ENCODE peak calls at places on chromosomes 6 and 20, in four cellular contexts. One of them, this sample, is unnamed.

GRCh38 chr6:7257521-7258230 is 55.3 kb downstream of the SSR1 start:
- DNase-seq in WTC11: no peak
- DNase-seq in SK-N-SH: no peak
- DNase-seq in K562: no peak
- DNase-seq in this sample: no peak

GRCh38 chr6:159062564-159062945 is 17.8 kb upstream of the TAGAP start:
- DNase-seq in WTC11: no peak
- DNase-seq in SK-N-SH: no peak
- DNase-seq in K562: no peak
- DNase-seq in this sample: no peak

GRCh38 chr6:39426057-39426592 is 103.6 kb upstream of the KCNK16 start:
- DNase-seq in WTC11: no peak
- DNase-seq in SK-N-SH: no peak
- DNase-seq in K562: no peak
- DNase-seq in this sample: no peak

GRCh38 chr20:47468290-47469050 is 33.2 kb upstream of the NCOA3 start:
- DNase-seq in WTC11: no peak
- DNase-seq in SK-N-SH: peak; percentile 47
- DNase-seq in K562: peak; percentile 22
- DNase-seq in this sample: peak; percentile 85

GRCh38 chr6:158816329-158816728 is 2.8 kb downstream of the EZR start:
- DNase-seq in WTC11: no peak
- DNase-seq in SK-N-SH: no peak
- DNase-seq in K562: peak; percentile 55
- DNase-seq in this sample: no peak

GRCh38 chr6:81995548-81996289 is 243.2 kb upstream of the TENT5A start:
- DNase-seq in WTC11: no peak
- DNase-seq in SK-N-SH: no peak
- DNase-seq in K562: no peak
- DNase-seq in this sample: no peak

GRCh38 chr6:33958208-33958862 is 154.5 kb upstream of the MLN start:
- DNase-seq in WTC11: peak; percentile 75
- DNase-seq in SK-N-SH: peak; percentile 56
- DNase-seq in K562: no peak
- DNase-seq in this sample: no peak

GRCh38 chr6:39665871-39666270 is 59.3 kb downstream of the KIF6 start:
- DNase-seq in WTC11: no peak
- DNase-seq in SK-N-SH: no peak
- DNase-seq in K562: no peak
- DNase-seq in this sample: no peak

DNA sequence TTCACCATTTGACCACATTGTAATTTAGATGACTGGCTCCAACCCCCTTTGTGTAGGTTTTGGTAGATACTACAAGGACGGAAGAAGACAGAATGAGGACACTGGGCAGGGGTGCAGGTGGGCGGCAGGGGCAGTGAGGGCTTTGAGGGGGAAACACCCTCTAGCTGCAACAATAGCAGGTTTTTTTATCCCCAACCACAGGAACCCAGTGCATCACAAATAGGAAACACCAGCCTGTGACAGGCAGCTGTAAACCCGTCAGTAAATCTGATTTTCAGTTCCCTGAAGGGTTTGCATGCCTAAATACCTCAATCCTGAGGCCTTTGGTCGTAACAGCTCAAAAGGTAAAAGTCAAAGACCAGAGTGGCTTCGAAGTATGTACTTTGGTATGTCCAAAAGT is 4.5 kb downstream of the DTNBP1 start:
- DNase-seq in WTC11: no peak
- DNase-seq in SK-N-SH: no peak
- DNase-seq in K562: no peak
- DNase-seq in this sample: peak; percentile 66
- TF ChIP-seq USF1 in WTC11: no peak
- TF ChIP-seq USF1 in SK-N-SH: no peak
- TF ChIP-seq USF1 in K562: no peak
- TF ChIP-seq USF1 in this sample: no peak

GRCh38 chr6:167448378-167448777 is 123.5 kb downstream of the TTLL2 start:
- DNase-seq in WTC11: no peak
- DNase-seq in SK-N-SH: no peak
- DNase-seq in K562: no peak
- DNase-seq in this sample: no peak
- TF ChIP-seq USF1 in WTC11: no peak
- TF ChIP-seq USF1 in SK-N-SH: no peak
- TF ChIP-seq USF1 in K562: no peak
- TF ChIP-seq USF1 in this sample: no peak

DNA sequence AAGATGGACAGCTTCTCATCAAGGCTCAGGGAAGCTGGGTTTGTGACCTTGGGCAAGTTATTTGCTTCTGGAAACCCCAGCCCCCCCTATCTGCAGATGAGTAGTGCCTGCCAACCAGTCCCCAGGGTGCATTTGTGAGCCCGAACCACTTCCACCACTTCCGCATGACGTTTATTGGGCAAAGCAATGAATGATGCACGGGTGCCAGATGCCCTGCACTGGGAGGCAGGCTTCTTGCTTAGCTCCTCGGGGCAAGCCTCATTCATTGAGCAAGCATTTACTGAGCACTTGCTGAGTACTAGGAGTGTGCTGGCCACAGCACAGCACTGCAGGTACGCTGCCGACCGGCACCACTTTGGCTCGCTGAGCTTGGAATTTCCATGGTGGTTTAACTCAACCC is 60.3 kb downstream of the GNAS-AS1 start:
- DNase-seq in WTC11: no peak
- DNase-seq in SK-N-SH: no peak
- DNase-seq in K562: no peak
- DNase-seq in this sample: no peak
- TF ChIP-seq USF1 in WTC11: no peak
- TF ChIP-seq USF1 in SK-N-SH: no peak
- TF ChIP-seq USF1 in K562: no peak
- TF ChIP-seq USF1 in this sample: no peak

GRCh38 chr20:37938954-37939353 is 36.0 kb downstream of the VSTM2L start:
- DNase-seq in WTC11: no peak
- DNase-seq in SK-N-SH: no peak
- DNase-seq in K562: no peak
- DNase-seq in this sample: no peak
- TF ChIP-seq USF1 in WTC11: no peak
- TF ChIP-seq USF1 in SK-N-SH: no peak
- TF ChIP-seq USF1 in K562: no peak
- TF ChIP-seq USF1 in this sample: no peak

GRCh38 chr20:13228771-13229170 is 7.7 kb downstream of the ISM1 start:
- DNase-seq in WTC11: no peak
- DNase-seq in SK-N-SH: no peak
- DNase-seq in K562: no peak
- DNase-seq in this sample: no peak

GRCh38 chr20:13229538-13229937 is 8.5 kb downstream of the ISM1 start:
- DNase-seq in WTC11: no peak
- DNase-seq in SK-N-SH: no peak
- DNase-seq in K562: no peak
- DNase-seq in this sample: no peak

GRCh38 chr20:13234961-13235360 is 13.9 kb downstream of the ISM1 start:
- DNase-seq in WTC11: no peak
- DNase-seq in SK-N-SH: no peak
- DNase-seq in K562: no peak
- DNase-seq in this sample: no peak

GRCh38 chr20:13232999-13233398 is 11.9 kb downstream of the ISM1 start:
- DNase-seq in WTC11: no peak
- DNase-seq in SK-N-SH: no peak
- DNase-seq in K562: no peak
- DNase-seq in this sample: no peak

GRCh38 chr20:13231031-13231752 is 10.1 kb downstream of the ISM1 start:
- DNase-seq in WTC11: no peak
- DNase-seq in SK-N-SH: no peak
- DNase-seq in K562: no peak
- DNase-seq in this sample: no peak
- TF ChIP-seq USF1 in WTC11: no peak
- TF ChIP-seq USF1 in SK-N-SH: no peak
- TF ChIP-seq USF1 in K562: no peak
- TF ChIP-seq USF1 in this sample: no peak

GRCh38 chr6:113362542-113363430 is 494.4 kb upstream of the MARCKS start:
- DNase-seq in WTC11: no peak
- DNase-seq in SK-N-SH: no peak
- DNase-seq in K562: no peak
- DNase-seq in this sample: no peak

GRCh38 chr6:113356139-113356538 is 501.0 kb upstream of the MARCKS start:
- DNase-seq in WTC11: no peak
- DNase-seq in SK-N-SH: no peak
- DNase-seq in K562: no peak
- DNase-seq in this sample: no peak

GRCh38 chr6:113361014-113361645 is 496.0 kb upstream of the MARCKS start:
- DNase-seq in WTC11: no peak
- DNase-seq in SK-N-SH: no peak
- DNase-seq in K562: no peak
- DNase-seq in this sample: no peak

GRCh38 chr6:113358063-113358583 is 499.0 kb upstream of the MARCKS start:
- DNase-seq in WTC11: no peak
- DNase-seq in SK-N-SH: no peak
- DNase-seq in K562: no peak
- DNase-seq in this sample: no peak

GRCh38 chr6:113359155-113360140 is 497.7 kb upstream of the MARCKS start:
- DNase-seq in WTC11: no peak
- DNase-seq in SK-N-SH: peak; percentile 44
- DNase-seq in K562: no peak
- DNase-seq in this sample: no peak
- TF ChIP-seq USF1 in WTC11: no peak
- TF ChIP-seq USF1 in SK-N-SH: no peak
- TF ChIP-seq USF1 in K562: no peak
- TF ChIP-seq USF1 in this sample: no peak

DNA sequence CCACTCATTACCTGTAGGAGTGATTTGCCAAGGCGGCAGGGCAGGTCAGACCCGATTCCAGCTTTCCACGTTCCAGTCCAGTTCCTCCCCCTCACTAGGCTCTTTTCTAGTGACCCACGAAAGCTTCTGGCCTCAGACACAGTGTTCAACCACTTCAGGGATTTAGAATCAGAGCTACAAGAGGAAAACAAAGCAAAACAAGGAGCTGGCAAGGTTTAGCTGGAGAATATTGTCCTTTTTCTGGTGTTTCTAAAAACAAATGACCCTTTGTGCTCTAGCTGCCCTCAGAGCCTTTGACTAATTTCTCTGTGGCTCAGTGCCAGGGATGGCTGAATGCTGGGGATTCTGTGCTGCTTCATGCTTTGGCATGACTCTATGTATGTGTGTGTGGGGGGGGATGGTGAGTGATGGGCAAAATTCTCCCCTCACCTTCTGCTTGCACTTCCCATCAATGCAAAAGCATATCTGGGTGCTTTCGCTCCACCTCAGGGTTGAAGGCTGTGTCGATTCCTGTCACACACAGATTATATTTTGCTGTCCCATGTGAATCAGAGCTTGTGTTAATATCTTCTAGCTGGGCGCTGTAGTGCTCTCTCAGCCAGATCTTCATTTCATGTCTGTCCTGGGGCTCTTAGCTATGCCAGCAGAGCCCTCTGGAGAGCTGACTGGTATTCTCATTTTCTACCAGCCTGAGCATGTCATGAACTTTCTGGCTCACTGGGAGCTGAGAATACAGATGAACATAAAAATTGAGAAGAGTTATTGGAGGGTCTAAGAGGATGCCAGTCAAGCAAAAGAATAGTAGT is 19.3 kb upstream of the NEDD9 start:
- DNase-seq in WTC11: no peak
- DNase-seq in SK-N-SH: peak; percentile 47
- DNase-seq in K562: no peak
- DNase-seq in this sample: no peak
- TF ChIP-seq USF1 in WTC11: no peak
- TF ChIP-seq USF1 in SK-N-SH: no peak
- TF ChIP-seq USF1 in K562: no peak
- TF ChIP-seq USF1 in this sample: no peak

GRCh38 chr20:3270051-3270450 is 31.1 kb upstream of the SLC4A11 start:
- DNase-seq in WTC11: no peak
- DNase-seq in SK-N-SH: no peak
- DNase-seq in K562: no peak
- DNase-seq in this sample: no peak
- TF ChIP-seq USF1 in WTC11: no peak
- TF ChIP-seq USF1 in SK-N-SH: no peak
- TF ChIP-seq USF1 in K562: no peak
- TF ChIP-seq USF1 in this sample: no peak

DNA sequence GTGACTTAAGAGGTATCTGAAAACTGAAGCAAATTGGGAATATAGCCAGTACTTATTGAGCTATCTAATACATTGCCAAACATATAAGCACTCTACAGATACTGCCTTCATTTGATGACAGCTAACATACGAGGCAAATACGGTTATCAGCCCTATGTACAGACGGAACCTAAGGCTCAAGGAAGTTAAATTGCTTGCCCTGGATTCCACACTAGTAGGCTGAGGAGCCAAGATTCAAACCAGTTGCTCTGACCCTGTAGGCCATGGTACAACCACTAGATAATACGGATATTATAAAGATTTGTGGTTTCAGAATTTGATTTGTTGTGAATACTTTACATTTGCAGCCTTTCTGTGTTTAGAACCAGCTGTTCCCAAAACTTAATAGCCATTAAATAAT is 36.6 kb downstream of the MOXD1 start:
- DNase-seq in WTC11: no peak
- DNase-seq in SK-N-SH: no peak
- DNase-seq in K562: no peak
- DNase-seq in this sample: no peak
- TF ChIP-seq USF1 in WTC11: no peak
- TF ChIP-seq USF1 in SK-N-SH: no peak
- TF ChIP-seq USF1 in K562: no peak
- TF ChIP-seq USF1 in this sample: no peak

GRCh38 chr20:16554766-16555543 is 18.3 kb downstream of the KIF16B start:
- DNase-seq in WTC11: no peak
- DNase-seq in SK-N-SH: no peak
- DNase-seq in K562: no peak
- DNase-seq in this sample: no peak

GRCh38 chr20:16553684-16554083 is 19.6 kb downstream of the KIF16B start:
- DNase-seq in WTC11: no peak
- DNase-seq in SK-N-SH: no peak
- DNase-seq in K562: no peak
- DNase-seq in this sample: no peak

GRCh38 chr20:16556299-16556698 is 16.9 kb downstream of the KIF16B start:
- DNase-seq in WTC11: no peak
- DNase-seq in SK-N-SH: no peak
- DNase-seq in K562: no peak
- DNase-seq in this sample: no peak

GRCh38 chr20:16553161-16553560 is 20.1 kb downstream of the KIF16B start:
- DNase-seq in WTC11: no peak
- DNase-seq in SK-N-SH: no peak
- DNase-seq in K562: no peak
- DNase-seq in this sample: no peak

GRCh38 chr20:16555754-16556153 is 17.5 kb downstream of the KIF16B start:
- DNase-seq in WTC11: no peak
- DNase-seq in SK-N-SH: no peak
- DNase-seq in K562: no peak
- DNase-seq in this sample: no peak
- TF ChIP-seq USF1 in WTC11: no peak
- TF ChIP-seq USF1 in SK-N-SH: no peak
- TF ChIP-seq USF1 in K562: no peak
- TF ChIP-seq USF1 in this sample: no peak

This sample was measured in GM12878.